ENCODE peak calls at places on chromosomes 7 and 10, in nine cellular contexts. O is heart right ventricle; R is GM19239; X is left cardiac atrium; W is naive B cell; B is RWPE1; A is NCI-H1092; M is stimulated activated CD4-positive, alpha-beta T cell treated with anti-CD3 and anti-CD28 coated beads, Interleukin-4, amount 100 ng/mL, for 24 hours; I is PC-9. V is an unnamed sample.
A peak's percentile ranks its signal among the peaks of the same experiment; 100 is the strongest.

GRCh38 chr7:42104694-42105093 is 132.3 kb downstream of the GLI3 start:
- DNase-seq in B (no peak), O (no peak), R (no peak), M (no peak), X (no peak), I (no peak), W (no peak), A (no peak), V (no peak)

GRCh38 chr7:95772771-95773581 is 622 bp downstream of the DYNC1I1 start:
- DNase-seq in R (no peak), W (no peak), O (peak; percentile 23), A (peak; percentile 54), X (peak; percentile 45), B (no peak), M (no peak), I (no peak), V (no peak)

GRCh38 chr10:51031995-51032394 is 42.3 kb upstream of the PRKG1 start:
- DNase-seq in W (no peak), M (no peak), I (no peak), A (no peak), B (no peak), O (no peak), R (no peak), X (no peak), V (no peak)

GRCh38 chr7:27163776-27164380 is 1.5 kb downstream of the HOXA9 start:
- DNase-seq in W (no peak), X (peak; percentile 11), B (no peak), M (no peak), I (no peak), O (no peak), R (no peak), A (no peak), V (no peak)

GRCh38 chr7:134444198-134444960 is 14.5 kb downstream of the AKR1B1 start:
- DNase-seq in M (no peak), A (no peak), R (no peak), O (peak; percentile 35), W (no peak), X (peak; percentile 55), B (no peak), I (peak; percentile 21), V (no peak)

GRCh38 chr7:1919539-1920265 is 249.6 kb downstream of the ELFN1 start:
- DNase-seq in I (no peak), M (no peak), R (peak; percentile 36), B (no peak), A (no peak), W (peak; percentile 23), O (peak; percentile 65), X (peak; percentile 67), V (no peak)

GRCh38 chr10:116753759-116754158 is 11.4 kb upstream of the HSPA12A start:
- DNase-seq in B (peak; percentile 61), I (no peak), R (no peak), A (peak; percentile 7), M (no peak), O (no peak), W (no peak), X (no peak), V (no peak)

GRCh38 chr7:3575753-3576531 is 274.9 kb downstream of the SDK1 start:
- DNase-seq in B (no peak), I (no peak), O (no peak), R (no peak), M (no peak), A (no peak), W (no peak), X (no peak), V (no peak)

GRCh38 chr10:34957531-34957930 is 132.6 kb downstream of the CUL2 start:
- DNase-seq in A (no peak), X (no peak), R (no peak), O (no peak), B (no peak), I (no peak), M (no peak), W (no peak), V (no peak)

GRCh38 chr10:110608087-110608486 is 36.0 kb upstream of the RBM20 start:
- DNase-seq in I (no peak), W (no peak), M (no peak), X (no peak), A (no peak), B (no peak), R (no peak), O (no peak), V (no peak)

GRCh38 chr10:12503311-12503710 is 154.0 kb downstream of the CAMK1D start:
- DNase-seq in O (no peak), R (no peak), W (no peak), B (no peak), X (no peak), A (no peak), M (no peak), I (peak; percentile 36), V (no peak)